ENCODE peak calls at places on chromosome 11, in nine cellular contexts. Y, S, W, M, K, F, A, U and J are unnamed samples.
A peak's percentile ranks its signal among the peaks of the same experiment; 100 is the strongest.

GRCh38 chr11:103789957-103790356 is 246.5 kb upstream of the DDI1 start:
- DNase-seq in U (no peak), M (no peak), Y (no peak), K (no peak), F (no peak), A (no peak), W (no peak), S (no peak), J (no peak)

GRCh38 chr11:62545437-62546243 is 966 bp downstream of the AHNAK start:
- DNase-seq in U (peak; percentile 82), M (peak; percentile 80), Y (peak; percentile 89), S (peak; percentile 99), A (peak; percentile 88), W (peak; percentile 74), F (no peak), K (peak; percentile 95), J (peak; percentile 87)

GRCh38 chr11:29184939-29185890 is 831.6 kb downstream of the KCNA4 start:
- DNase-seq in W (peak; percentile 71), F (no peak), U (no peak), A (no peak), S (peak; percentile 66), M (no peak), K (no peak), Y (no peak), J (peak; percentile 92)

GRCh38 chr11:132456735-132457328 is 1075.5 kb downstream of the OPCML start:
- DNase-seq in S (no peak), M (no peak), K (no peak), U (no peak), W (no peak), Y (no peak), F (no peak), A (no peak), J (no peak)

GRCh38 chr11:47843354-47844060 is 4.6 kb downstream of the NUP160 start:
- DNase-seq in U (no peak), M (no peak), W (no peak), F (no peak), A (no peak), K (no peak), S (no peak), Y (no peak), J (no peak)

GRCh38 chr11:14267861-14268635 is 90.9 kb downstream of the RRAS2 start:
- DNase-seq in Y (no peak), U (no peak), M (no peak), K (no peak), F (no peak), A (no peak), W (no peak), S (no peak), J (peak; percentile 24)

GRCh38 chr11:114166389-114166788 is 106.9 kb downstream of the ZBTB16 start:
- DNase-seq in Y (no peak), M (no peak), A (no peak), W (no peak), U (no peak), F (no peak), K (no peak), S (no peak), J (no peak)

GRCh38 chr11:498297-499181 is 8.5 kb downstream of the RNH1 start:
- DNase-seq in U (no peak), S (no peak), W (no peak), K (no peak), A (peak; percentile 33), F (no peak), M (no peak), Y (no peak), J (no peak)

GRCh38 chr11:106152013-106152412 is 74.6 kb downstream of the AASDHPPT start:
- DNase-seq in W (peak; percentile 97), Y (peak; percentile 29), U (no peak), K (no peak), F (no peak), S (peak; percentile 58), A (no peak), M (peak; percentile 36), J (peak; percentile 6)

GRCh38 chr11:6617315-6617781 is 1.9 kb downstream of the TPP1 start:
- DNase-seq in F (no peak), M (no peak), S (no peak), Y (no peak), K (no peak), U (no peak), A (no peak), W (no peak), J (no peak)

GRCh38 chr11:122149232-122149631 is 33.2 kb upstream of the BLID start:
- DNase-seq in Y (no peak), U (no peak), A (no peak), S (no peak), W (peak; percentile 47), F (no peak), M (no peak), K (no peak), J (no peak)

GRCh38 chr11:103845331-103845730 is 191.1 kb upstream of the DDI1 start:
- DNase-seq in U (no peak), S (no peak), K (no peak), W (no peak), A (no peak), Y (no peak), F (no peak), M (no peak), J (no peak)

GRCh38 chr11:124402326-124402922 is 3.6 kb upstream of the OR8B3 start:
- DNase-seq in A (peak; percentile 63), Y (peak; percentile 30), M (peak; percentile 29), S (peak; percentile 95), U (peak; percentile 29), W (peak; percentile 86), K (peak; percentile 68), F (peak; percentile 65), J (peak; percentile 89)

GRCh38 chr11:46293616-46294015 is 16.2 kb downstream of the CREB3L1 start:
- DNase-seq in A (no peak), W (peak; percentile 22), Y (no peak), K (no peak), U (no peak), S (peak; percentile 47), F (no peak), M (no peak), J (peak; percentile 93)

GRCh38 chr11:14029415-14029814 is 66.9 kb downstream of the SPON1 start:
- DNase-seq in U (no peak), Y (no peak), W (peak; percentile 74), S (no peak), K (no peak), M (no peak), F (no peak), A (no peak), J (no peak)

GRCh38 chr11:31808721-31809542 is 2.2 kb downstream of the PAX6 start:
- DNase-seq in Y (no peak), W (no peak), K (no peak), S (peak; percentile 31), A (no peak), M (no peak), F (no peak), U (no peak), J (no peak)

GRCh38 chr11:111064118-111064517 is 181.4 kb upstream of the POU2AF2 start:
- DNase-seq in U (no peak), Y (no peak), W (no peak), S (peak; percentile 32), F (no peak), M (no peak), A (no peak), K (no peak), J (peak; percentile 42)

GRCh38 chr11:24794064-24794463 is 297.2 kb downstream of the LUZP2 start:
- DNase-seq in F (no peak), S (no peak), U (no peak), W (no peak), Y (no peak), M (no peak), K (no peak), A (no peak), J (no peak)

GRCh38 chr11:63906585-63906984 is 10.4 kb downstream of the RCOR2 start:
- DNase-seq in S (peak; percentile 31), F (peak; percentile 47), A (no peak), U (no peak), M (no peak), Y (peak; percentile 37), W (no peak), K (no peak), J (no peak)
- H3K36me3 ChIP-seq in S (peaks cover 38% of the 10 kb centered on the region), F (peaks cover 74% of the 10 kb centered on the region), A (no peaks in the 10 kb centered on the region), U (peaks cover 52% of the 10 kb centered on the region), M (peaks cover 15% of the 10 kb centered on the region), Y (peaks cover 96% of the 10 kb centered on the region), W (peaks cover 50% of the 10 kb centered on the region), K (peaks cover 66% of the 10 kb centered on the region), J (peaks cover 68% of the 10 kb centered on the region)

GRCh38 chr11:67694875-67695555 is 20.6 kb upstream of the ALDH3B2 start:
- DNase-seq in Y (no peak), K (no peak), W (no peak), S (no peak), U (no peak), M (no peak), F (no peak), A (no peak), J (no peak)

GRCh38 chr11:67689178-67689577 is 14.8 kb upstream of the ALDH3B2 start:
- DNase-seq in W (no peak), A (no peak), F (no peak), S (no peak), M (no peak), K (no peak), Y (no peak), U (no peak), J (no peak)

GRCh38 chr11:67695606-67696005 is 21.2 kb upstream of the ALDH3B2 start:
- DNase-seq in M (no peak), W (peak; percentile 50), S (no peak), U (no peak), Y (no peak), K (no peak), F (no peak), A (no peak), J (no peak)

GRCh38 chr11:67687986-67688385 is 13.6 kb upstream of the ALDH3B2 start:
- DNase-seq in M (no peak), S (no peak), Y (no peak), K (no peak), U (no peak), W (no peak), F (no peak), A (no peak), J (no peak)

DNA sequence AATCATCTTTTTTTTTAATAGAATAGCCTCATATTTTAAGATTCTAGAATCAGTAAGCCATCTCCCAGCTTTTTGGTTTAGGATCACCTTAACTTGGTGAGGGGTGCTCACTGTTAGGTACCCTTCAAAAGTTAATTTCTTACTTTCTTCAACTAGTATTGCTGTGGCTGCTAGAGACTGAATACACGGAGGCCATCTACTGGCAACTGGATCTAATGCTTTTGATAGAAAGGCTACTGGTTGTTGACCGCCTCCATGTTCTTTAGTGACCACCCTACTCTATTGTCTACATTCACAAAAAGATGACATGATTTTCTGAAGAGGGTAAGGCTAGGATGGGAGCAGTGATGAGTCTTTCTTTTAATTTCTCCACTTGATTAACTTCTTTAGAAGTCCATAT is 16.7 kb upstream of the ALDH3B2 start:
- DNase-seq in F (peak; percentile 63), M (no peak), Y (no peak), U (no peak), S (peak; percentile 29), K (no peak), A (no peak), W (peak; percentile 17), J (no peak)
- TF ChIP-seq CTCF in F (peak; percentile 92), M (no peak), Y (peak; percentile 9), U (no peak), S (peak; percentile 73), K (peak; percentile 27), A (no peak), W (peak; percentile 39), J (peak; percentile 45)

GRCh38 chr11:77990981-77991380 is 3.5 kb downstream of the INTS4 start:
- DNase-seq in W (no peak), A (no peak), M (no peak), Y (no peak), F (no peak), K (no peak), S (no peak), U (no peak), J (no peak)
- H3K36me3 ChIP-seq in W (peaks cover 3% of the 10 kb centered on the region), A (peaks cover 4% of the 10 kb centered on the region), M (no peaks in the 10 kb centered on the region), Y (peaks cover 52% of the 10 kb centered on the region), F (peaks cover 56% of the 10 kb centered on the region), K (peaks cover 16% of the 10 kb centered on the region), S (peaks cover 8% of the 10 kb centered on the region), U (peaks cover 3% of the 10 kb centered on the region), J (peaks cover 11% of the 10 kb centered on the region)

GRCh38 chr11:59523541-59523940 is 12.2 kb downstream of the OR4D9 start:
- DNase-seq in Y (no peak), A (no peak), M (no peak), F (no peak), K (no peak), U (no peak), S (peak; percentile 17), W (no peak), J (no peak)
- TF ChIP-seq CTCF in Y (no peak), A (no peak), M (no peak), F (peak; percentile 16), K (no peak), U (no peak), S (peak; percentile 18), W (no peak), J (peak; percentile 8)